ENCODE peak calls at places on chromosomes 1 and 21, in four cellular contexts. U, P, W and K are unnamed samples.

GRCh38 chr1:87880747-87881133 is 552.1 kb downstream of the LMO4 start:
- DNase-seq in P (no peak), U (peak), W (no peak), K (no peak)

GRCh38 chr1:6246497-6247295 is 2.7 kb downstream of the HES3 start:
- DNase-seq in U (peak), P (peak), W (peak), K (peak)

GRCh38 chr21:42649122-42650032 is 4.0 kb upstream of the PDE9A start:
- DNase-seq in P (no peak), U (no peak), W (no peak), K (no peak)

GRCh38 chr1:22420456-22421053 is 31.1 kb upstream of the ZBTB40 start:
- DNase-seq in P (peak), U (peak), W (peak), K (peak)

GRCh38 chr1:77036560-77036959 is 169.3 kb downstream of the ST6GALNAC5 start:
- DNase-seq in W (peak), P (peak), U (peak), K (peak)

GRCh38 chr1:13824626-13825025 is 124.6 kb downstream of the PRDM2 start:
- DNase-seq in U (no peak), W (no peak), P (no peak), K (no peak)

GRCh38 chr1:225508538-225509375 is 80.9 kb upstream of the LBR start:
- DNase-seq in P (no peak), W (no peak), U (peak), K (peak)

GRCh38 chr1:91821126-91821868 is 64.7 kb downstream of the TGFBR3 start:
- DNase-seq in W (peak), P (no peak), U (no peak), K (no peak)

GRCh38 chr1:237953238-237953637 is 62.5 kb upstream of the ZP4 start:
- DNase-seq in P (no peak), W (no peak), U (no peak), K (peak)

GRCh38 chr1:192131914-192132313 is 26.3 kb upstream of the RGS18 start:
- DNase-seq in U (no peak), P (no peak), W (no peak), K (no peak)

GRCh38 chr1:25568090-25568833 is 24.9 kb downstream of the LDLRAP1 start:
- DNase-seq in W (no peak), U (peak), P (no peak), K (peak)

GRCh38 chr1:2607681-2608041 is 21.1 kb downstream of the PRXL2B start:
- DNase-seq in P (no peak), U (peak), W (no peak), K (no peak)

GRCh38 chr1:25569599-25570458 is 26.4 kb downstream of the LDLRAP1 start:
- DNase-seq in U (no peak), P (no peak), W (no peak), K (no peak)

GRCh38 chr1:200153277-200154055 is 126.0 kb downstream of the NR5A2 start:
- DNase-seq in P (no peak), U (peak), W (peak), K (no peak)

GRCh38 chr1:160954158-160955104 is at the start of gene ITLN2:
- DNase-seq in U (peak), W (peak), P (no peak), K (peak)

GRCh38 chr1:231962636-231963035 is 336.0 kb downstream of the DISC1 start:
- DNase-seq in P (no peak), W (no peak), U (no peak), K (no peak)

GRCh38 chr1:47837866-47838561 is 159.2 kb downstream of the TRABD2B start:
- DNase-seq in U (no peak), W (no peak), P (no peak), K (no peak)

GRCh38 chr1:156795787-156796186 is 20.9 kb downstream of the SH2D2A start:
- DNase-seq in W (no peak), U (no peak), P (no peak), K (no peak)

DNA sequence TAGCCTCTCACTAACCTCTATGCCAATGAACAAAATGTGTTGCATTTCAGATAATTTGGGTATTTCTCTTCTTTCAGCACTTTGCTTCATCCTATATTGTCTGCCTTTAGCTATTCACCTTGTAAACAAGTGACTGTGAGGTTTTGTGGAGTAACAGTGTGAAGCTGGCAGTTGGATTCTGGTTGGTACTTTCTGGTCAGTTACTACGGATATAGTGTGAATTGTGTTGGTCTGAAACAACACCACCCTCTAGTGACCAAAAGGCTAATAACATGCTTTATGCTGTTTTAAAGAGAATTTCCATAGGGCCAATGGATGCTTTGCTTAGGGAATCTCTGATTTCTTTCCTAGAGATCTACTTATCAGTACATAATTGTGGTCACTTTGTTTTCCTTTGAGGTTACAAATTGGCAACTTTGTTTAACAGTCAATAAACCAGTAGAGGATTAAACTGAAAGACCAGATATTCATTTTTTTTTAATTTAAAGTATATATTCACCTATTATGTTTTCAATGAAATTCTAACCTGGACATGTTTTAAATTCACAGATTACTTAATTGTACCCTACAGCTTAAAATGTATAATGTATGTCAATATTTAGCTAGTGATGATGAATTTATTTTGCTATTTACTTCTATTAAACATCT is 2.5 kb upstream of the PTGER3 start:
- DNase-seq in W (peak), P (peak), U (peak), K (peak)
- TF ChIP-seq CTCF in W (peak), P (peak), U (peak), K (peak)

DNA sequence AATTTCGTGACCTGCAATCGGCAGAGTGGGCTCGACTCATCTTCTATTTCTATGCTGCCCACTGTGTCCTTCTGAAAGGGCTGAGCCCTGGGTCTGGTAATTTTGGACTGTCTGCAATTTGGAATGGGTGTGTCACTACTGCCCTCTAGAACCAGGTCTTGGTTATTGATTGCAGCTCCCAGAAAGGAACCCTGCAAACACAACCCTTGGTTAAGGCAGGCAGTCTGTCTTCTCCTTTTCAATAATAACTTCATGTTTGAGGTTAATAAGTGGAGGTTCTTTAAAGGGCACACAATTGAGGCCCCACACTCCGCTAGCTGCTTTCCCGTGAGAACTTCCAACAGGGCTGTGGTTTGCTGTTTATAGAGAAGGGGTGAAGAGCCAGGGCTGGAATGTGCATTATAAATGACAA is 79.9 kb upstream of the LYST start:
- DNase-seq in W (peak), P (no peak), U (peak), K (peak)
- TF ChIP-seq CTCF in W (peak), P (no peak), U (peak), K (peak)

GRCh38 chr1:210364479-210364878 is 35.8 kb downstream of the HHAT start:
- DNase-seq in U (no peak), P (no peak), W (no peak), K (no peak)
- TF ChIP-seq CTCF in U (no peak), P (no peak), W (no peak), K (no peak)

GRCh38 chr1:39409055-39409816 is 82.2 kb upstream of the BMP8A start:
- DNase-seq in W (no peak), P (peak), U (peak), K (no peak)

GRCh38 chr1:39407496-39407888 is 83.9 kb upstream of the BMP8A start:
- DNase-seq in P (no peak), W (no peak), U (no peak), K (no peak)

GRCh38 chr1:39408641-39409054 is 82.8 kb upstream of the BMP8A start:
- DNase-seq in W (peak), U (peak), P (peak), K (peak)

GRCh38 chr1:39406533-39407478 is 84.6 kb upstream of the BMP8A start:
- DNase-seq in P (no peak), W (no peak), U (peak), K (no peak)

DNA sequence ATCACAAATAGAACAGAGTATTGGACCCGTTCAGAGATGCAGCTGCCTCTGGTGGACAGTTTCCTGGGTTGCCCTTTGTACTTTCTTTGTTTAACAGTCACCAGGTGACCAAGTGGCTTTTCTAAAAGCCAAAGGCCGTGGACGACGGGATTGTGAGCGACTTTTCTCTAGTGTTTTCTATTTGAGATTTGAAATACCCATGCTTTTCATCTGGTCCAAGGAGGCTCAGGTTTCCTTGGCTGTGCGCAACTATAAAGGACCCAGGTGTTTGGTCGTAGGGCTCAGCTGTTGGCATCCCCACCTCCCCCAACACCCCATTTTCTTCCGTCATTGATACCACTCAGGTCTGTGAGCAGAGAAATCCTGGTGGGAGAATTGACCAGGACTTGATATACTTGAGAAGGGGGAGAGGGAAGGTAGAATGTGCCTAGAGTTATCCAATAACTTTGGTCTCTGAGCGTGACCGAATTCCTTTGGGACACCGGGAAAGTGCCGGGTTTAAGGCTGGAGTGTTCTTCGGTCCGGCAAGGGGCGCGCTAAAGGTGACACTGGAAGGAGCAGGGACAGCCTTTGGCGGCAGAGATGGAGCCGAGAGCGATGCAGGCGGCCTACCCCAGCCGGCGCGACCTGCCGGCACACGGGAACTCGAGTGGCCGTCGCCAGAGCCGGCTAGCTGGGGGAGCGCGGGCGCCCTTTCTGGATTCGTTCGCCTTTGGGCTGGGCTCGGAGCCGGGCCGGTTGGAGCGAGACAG is 83.4 kb upstream of the BMP8A start:
- DNase-seq in P (no peak), U (no peak), W (no peak), K (no peak)
- TF ChIP-seq CTCF in P (no peak), U (no peak), W (no peak), K (no peak)

GRCh38 chr1:109248797-109249629 is at the start of gene CELSR2:
- DNase-seq in P (peak), W (peak), U (peak), K (peak)
- TF ChIP-seq CTCF in P (no peak), W (no peak), U (no peak), K (no peak)

DNA sequence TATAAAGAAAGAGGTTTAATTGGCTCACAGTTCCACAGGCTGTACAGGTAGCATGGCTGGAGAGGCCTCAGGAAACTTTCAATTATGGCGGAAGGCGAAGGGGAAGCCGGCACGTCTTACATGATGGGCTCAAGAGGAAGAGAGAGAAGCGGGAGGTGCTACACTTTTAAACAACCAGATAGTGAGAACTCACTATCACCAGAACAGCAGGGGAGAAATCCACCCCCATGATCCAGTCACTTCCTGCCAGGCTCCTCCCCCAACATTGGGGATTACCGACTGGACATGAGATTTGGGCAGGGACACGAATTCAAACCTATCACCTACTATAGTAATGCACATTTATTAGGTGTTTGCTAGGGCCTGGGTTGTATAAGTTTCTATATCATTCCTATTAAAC is 117.8 kb downstream of the ZMYM4 start:
- DNase-seq in P (no peak), U (no peak), W (no peak), K (no peak)
- TF ChIP-seq CTCF in P (no peak), U (no peak), W (no peak), K (no peak)